ENCODE peak calls at places on chromosomes 13 and 19, in six cellular contexts. A is K562, K is H1, H is endothelial cell of umbilical vein, V is HepG2, I is A549. E is an unnamed sample.

GRCh38 chr13:42836930-42837329 is 55.5 kb downstream of the FAM216B start:
- DNase-seq in A (no peak), K (peak), H (peak), V (no peak), I (peak), E (no peak)

GRCh38 chr19:31430381-31430780 is 81.1 kb upstream of the TSHZ3 start:
- DNase-seq in A (no peak), K (no peak), H (no peak), V (no peak), I (no peak), E (no peak)

GRCh38 chr13:75986818-75987217 is 350.7 kb downstream of the LMO7 start:
- DNase-seq in A (no peak), K (no peak), H (no peak), V (no peak), I (no peak), E (no peak)

GRCh38 chr13:44437356-44438233 is 64.0 kb downstream of the SERP2 start:
- DNase-seq in A (no peak), K (no peak), H (peak), V (peak), I (no peak), E (no peak)

GRCh38 chr13:24161010-24161775 is 673 bp downstream of the SPATA13 start:
- DNase-seq in A (peak), K (no peak), H (peak), V (peak), I (no peak), E (peak)

GRCh38 chr19:49425922-49426592 is 869 bp downstream of the GFY start:
- DNase-seq in A (peak), K (peak), H (no peak), V (no peak), I (no peak), E (peak)

GRCh38 chr19:7692417-7693088 is 9.4 kb downstream of the FCER2 start:
- DNase-seq in A (no peak), K (no peak), H (no peak), V (no peak), I (no peak), E (no peak)

GRCh38 chr13:60591348-60591747 is 194.3 kb downstream of the TDRD3 start:
- DNase-seq in A (no peak), K (no peak), H (no peak), V (no peak), I (no peak), E (no peak)

GRCh38 chr19:6671960-6672359 is 2.0 kb upstream of the TNFSF14 start:
- DNase-seq in A (no peak), K (no peak), H (no peak), V (no peak), I (no peak), E (no peak)

GRCh38 chr19:50798116-50798942 is 8.1 kb downstream of the ACP4 start:
- DNase-seq in A (peak), K (no peak), H (no peak), V (no peak), I (no peak), E (no peak)

GRCh38 chr13:40101708-40102359 is 446.4 kb downstream of the COG6 start:
- DNase-seq in A (no peak), K (no peak), H (no peak), V (no peak), I (no peak), E (no peak)

GRCh38 chr13:100394005-100394695 is 194.4 kb downstream of the GGACT start:
- DNase-seq in A (no peak), K (no peak), H (peak), V (no peak), I (no peak), E (no peak)

GRCh38 chr13:51601601-51602348 is 17.5 kb downstream of the WDFY2 start:
- DNase-seq in A (no peak), K (no peak), H (no peak), V (no peak), I (no peak), E (no peak)

GRCh38 chr13:111558700-111559088 is 238.3 kb downstream of the TEX29 start:
- DNase-seq in A (no peak), K (no peak), H (no peak), V (no peak), I (no peak), E (no peak)

GRCh38 chr13:40318366-40318765 is 348.1 kb downstream of the FOXO1 start:
- DNase-seq in A (no peak), K (no peak), H (peak), V (no peak), I (no peak), E (no peak)

GRCh38 chr13:32432856-32433255 is 4.9 kb upstream of the N4BP2L1 start:
- DNase-seq in A (no peak), K (no peak), H (no peak), V (peak), I (no peak), E (no peak)
- TF ChIP-seq JUN in A (no peak), K (no peak), H (no peak), V (no peak), I (no peak), E (no peak)

GRCh38 chr19:34837262-34837661 is 64.2 kb upstream of the ZNF599 start:
- DNase-seq in A (no peak), K (no peak), H (peak), V (no peak), I (no peak), E (no peak)

GRCh38 chr19:34841780-34842179 is 68.8 kb upstream of the ZNF599 start:
- DNase-seq in A (no peak), K (no peak), H (no peak), V (no peak), I (no peak), E (peak)

GRCh38 chr19:34838248-34838647 is 65.2 kb upstream of the ZNF599 start:
- DNase-seq in A (peak), K (no peak), H (peak), V (peak), I (peak), E (no peak)

GRCh38 chr19:34835952-34836351 is 62.9 kb upstream of the ZNF599 start:
- DNase-seq in A (no peak), K (no peak), H (no peak), V (no peak), I (no peak), E (no peak)

GRCh38 chr19:34838753-34839431 is 65.9 kb upstream of the ZNF599 start:
- DNase-seq in A (no peak), K (peak), H (peak), V (peak), I (no peak), E (peak)
- TF ChIP-seq JUN in A (no peak), K (no peak), H (no peak), V (no peak), I (no peak), E (no peak)

GRCh38 chr13:23021921-23022320 is 158.9 kb upstream of the SGCG start:
- DNase-seq in A (no peak), K (no peak), H (no peak), V (no peak), I (no peak), E (no peak)

GRCh38 chr13:23018143-23018542 is 162.6 kb upstream of the SGCG start:
- DNase-seq in A (no peak), K (no peak), H (no peak), V (no peak), I (no peak), E (no peak)

GRCh38 chr13:23025848-23026608 is 154.8 kb upstream of the SGCG start:
- DNase-seq in A (no peak), K (no peak), H (no peak), V (no peak), I (no peak), E (no peak)

GRCh38 chr13:23022667-23023066 is 158.1 kb upstream of the SGCG start:
- DNase-seq in A (no peak), K (no peak), H (no peak), V (no peak), I (no peak), E (no peak)

DNA sequence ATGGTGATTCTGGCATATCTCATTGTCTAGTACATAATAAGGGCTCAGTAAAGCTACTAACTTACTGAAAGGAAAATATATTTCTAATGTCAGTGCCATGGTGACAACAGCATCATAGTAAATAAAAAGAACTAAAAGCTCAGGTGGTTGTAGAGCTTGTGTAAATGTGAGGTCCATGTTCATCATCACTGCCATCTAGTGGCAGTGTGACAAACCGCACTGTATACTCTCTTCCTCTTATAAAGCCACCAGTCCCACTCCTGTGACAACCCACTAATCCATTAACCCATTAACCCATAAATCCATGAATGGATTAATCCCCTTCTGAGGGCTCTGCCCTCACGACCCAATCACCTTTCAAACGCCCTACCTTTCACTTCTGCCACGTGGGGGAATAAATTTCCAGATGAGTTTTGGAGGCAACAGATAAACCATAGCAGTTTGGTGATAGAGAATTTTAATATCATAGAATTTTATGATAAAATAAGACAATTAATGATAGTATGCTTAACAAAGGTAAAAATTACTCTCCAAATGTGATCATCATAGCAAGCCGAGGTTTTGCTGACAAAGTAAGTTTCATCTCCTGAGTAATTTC is 160.4 kb upstream of the SGCG start:
- DNase-seq in A (peak), K (no peak), H (peak), V (peak), I (peak), E (peak)
- TF ChIP-seq JUN in A (no peak), K (no peak), H (no peak), V (no peak), I (no peak), E (no peak)

GRCh38 chr19:41304706-41305483 is 5.1 kb upstream of the CCDC97 start:
- DNase-seq in A (no peak), K (no peak), H (no peak), V (no peak), I (no peak), E (no peak)

GRCh38 chr19:41299755-41300089 is 10.2 kb upstream of the CCDC97 start:
- DNase-seq in A (no peak), K (no peak), H (peak), V (no peak), I (no peak), E (no peak)

GRCh38 chr19:41303941-41304340 is 6.0 kb upstream of the CCDC97 start:
- DNase-seq in A (no peak), K (no peak), H (no peak), V (no peak), I (no peak), E (no peak)

GRCh38 chr19:41305923-41306322 is 4.0 kb upstream of the CCDC97 start:
- DNase-seq in A (no peak), K (no peak), H (no peak), V (no peak), I (no peak), E (no peak)

DNA sequence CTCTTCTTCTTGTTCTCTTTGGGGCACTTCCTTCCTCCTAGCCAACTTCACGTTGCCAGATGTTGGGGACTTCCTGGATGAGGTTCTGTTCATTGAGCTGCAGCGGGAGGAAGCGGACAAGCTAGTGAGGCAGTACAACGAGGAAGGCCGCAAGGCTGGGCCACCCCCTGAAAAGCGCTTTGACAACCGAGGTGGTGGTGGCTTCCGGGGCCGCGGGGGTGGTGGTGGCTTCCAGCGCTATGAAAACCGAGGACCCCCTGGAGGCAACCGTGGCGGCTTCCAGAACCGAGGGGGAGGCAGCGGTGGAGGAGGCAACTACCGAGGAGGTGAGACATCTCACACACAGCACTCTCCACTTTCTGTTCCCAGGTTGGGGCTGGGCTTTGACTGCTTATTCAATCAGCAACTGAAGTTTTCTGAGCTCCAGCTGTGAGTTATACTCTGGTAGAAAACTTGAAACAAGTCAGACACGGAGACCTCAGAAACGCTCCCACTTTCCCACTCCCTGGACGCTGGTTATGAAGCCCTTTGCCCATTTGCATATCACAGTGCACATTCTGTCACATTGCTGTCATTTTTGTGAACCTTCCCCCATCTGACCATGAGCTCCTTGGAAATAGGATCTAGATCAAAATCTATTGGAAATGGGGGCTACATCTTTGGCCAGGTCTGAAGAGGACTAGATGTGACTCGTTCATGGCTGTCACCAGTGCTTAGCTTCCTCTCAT is 7.2 kb upstream of the CCDC97 start:
- DNase-seq in A (no peak), K (no peak), H (no peak), V (no peak), I (no peak), E (no peak)
- TF ChIP-seq JUN in A (no peak), K (no peak), H (no peak), V (no peak), I (no peak), E (no peak)

GRCh38 chr13:106533940-106534843 is 1.3 kb downstream of the EFNB2 start:
- DNase-seq in A (no peak), K (no peak), H (peak), V (no peak), I (no peak), E (peak)
- TF ChIP-seq JUN in A (no peak), K (no peak), H (no peak), V (no peak), I (no peak), E (no peak)

DNA sequence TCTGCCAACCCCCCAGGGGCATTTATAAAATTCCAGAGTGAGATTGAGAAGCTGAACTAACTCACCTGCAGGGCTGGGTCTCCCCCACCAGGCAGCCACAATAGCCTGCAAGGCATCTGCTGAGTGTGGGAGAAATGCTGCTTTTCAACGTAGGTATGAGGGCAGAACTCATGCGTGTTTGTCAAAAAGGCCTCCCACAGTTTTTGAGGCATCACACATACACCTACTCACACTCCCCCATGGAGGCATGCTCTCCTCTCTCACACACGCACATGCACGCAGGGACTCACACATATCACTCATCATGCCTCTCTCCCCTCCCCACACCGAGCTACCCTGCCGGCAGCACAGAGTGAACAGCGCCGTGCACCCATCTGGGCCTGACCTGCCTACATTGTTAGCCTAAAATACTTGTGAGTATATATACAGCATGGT is 390.5 kb downstream of the FGF9 start:
- DNase-seq in A (no peak), K (no peak), H (no peak), V (no peak), I (no peak), E (no peak)
- TF ChIP-seq JUN in A (no peak), K (no peak), H (no peak), V (no peak), I (no peak), E (no peak)

GRCh38 chr19:14517840-14518505 is at the start of gene DNAJB1:
- DNase-seq in A (peak), K (no peak), H (peak), V (peak), I (peak), E (peak)
- TF ChIP-seq JUN in A (no peak), K (no peak), H (no peak), V (no peak), I (peak), E (peak)

DNA sequence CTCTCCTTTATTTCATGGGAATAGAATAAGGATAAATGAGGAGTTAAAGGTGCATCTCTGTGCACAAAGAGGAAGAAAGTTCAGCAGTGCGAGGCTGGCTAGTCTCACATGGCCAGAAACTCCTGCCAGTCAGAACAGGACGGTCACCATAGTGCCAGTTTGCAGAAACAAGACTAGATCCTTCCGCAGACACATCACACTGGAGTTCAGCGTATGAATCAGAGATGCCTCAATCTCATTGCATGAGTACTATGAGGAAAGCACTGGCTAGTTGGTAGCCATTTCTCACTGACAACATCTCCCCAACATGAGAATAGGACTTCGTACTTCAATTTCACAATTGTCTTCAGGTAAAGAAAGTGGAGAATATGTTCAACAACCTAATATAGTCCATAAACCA is 34.9 kb downstream of the RXFP2 start:
- DNase-seq in A (no peak), K (no peak), H (no peak), V (no peak), I (no peak), E (no peak)
- TF ChIP-seq JUN in A (no peak), K (no peak), H (no peak), V (no peak), I (no peak), E (no peak)

GRCh38 chr19:1509589-1510441 is 3.0 kb downstream of the ADAMTSL5 start:
- DNase-seq in A (no peak), K (no peak), H (no peak), V (no peak), I (no peak), E (no peak)

GRCh38 chr19:1510442-1510806 is 2.4 kb downstream of the ADAMTSL5 start:
- DNase-seq in A (no peak), K (no peak), H (no peak), V (no peak), I (no peak), E (no peak)

GRCh38 chr19:1511318-1511988 is 1.4 kb downstream of the ADAMTSL5 start:
- DNase-seq in A (no peak), K (no peak), H (no peak), V (no peak), I (no peak), E (no peak)

GRCh38 chr19:1511989-1512338 is 855 bp downstream of the ADAMTSL5 start:
- DNase-seq in A (no peak), K (no peak), H (no peak), V (no peak), I (no peak), E (no peak)

GRCh38 chr19:1510807-1511206 is 2.0 kb downstream of the ADAMTSL5 start:
- DNase-seq in A (no peak), K (no peak), H (no peak), V (no peak), I (no peak), E (no peak)
- TF ChIP-seq JUN in A (no peak), K (no peak), H (no peak), V (no peak), I (no peak), E (no peak)

DNA sequence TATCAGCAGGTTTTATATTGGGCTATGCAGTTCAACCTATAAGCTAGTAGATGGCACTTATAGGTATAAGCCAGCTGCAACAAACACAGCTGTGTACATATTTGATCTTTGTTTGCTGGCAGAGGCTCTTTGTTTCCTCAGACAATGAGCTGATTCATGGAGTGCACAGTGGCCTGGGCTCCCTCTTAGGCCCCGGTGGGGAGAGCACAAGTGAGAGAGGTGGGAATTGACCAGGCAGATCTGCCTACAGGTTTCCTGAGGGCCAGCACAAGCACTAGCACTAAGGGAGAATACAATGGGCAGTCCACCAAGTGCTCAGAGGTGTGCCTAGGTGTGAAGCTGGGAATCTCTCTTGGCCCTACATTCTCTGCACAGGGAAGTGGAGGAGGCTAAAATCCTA is 1390.7 kb downstream of the SLITRK5 start:
- DNase-seq in A (no peak), K (no peak), H (no peak), V (peak), I (no peak), E (no peak)
- TF ChIP-seq JUN in A (no peak), K (no peak), H (no peak), V (no peak), I (no peak), E (no peak)